ENCODE peak calls at places on chromosomes 6 and 20, in six cellular contexts. J, G, D, T, I and Y are unnamed samples.

GRCh38 chr20:22795897-22796296 is 211.5 kb upstream of the FOXA2 start:
- DNase-seq in J (peak; percentile 98), G (peak; percentile 96), D (no peak), T (peak; percentile 37), I (peak; percentile 98), Y (peak; percentile 91)

GRCh38 chr6:138004423-138005287 is 102.6 kb downstream of the PERP start:
- DNase-seq in J (peak; percentile 49), G (peak; percentile 61), D (no peak), T (no peak), I (no peak), Y (no peak)

GRCh38 chr6:122388945-122389344 is 10.5 kb upstream of the HSF2 start:
- DNase-seq in J (no peak), G (no peak), D (no peak), T (no peak), I (no peak), Y (no peak)

GRCh38 chr20:19249515-19249914 is 37.1 kb downstream of the SLC24A3 start:
- DNase-seq in J (peak; percentile 37), G (no peak), D (no peak), T (no peak), I (no peak), Y (no peak)

GRCh38 chr20:48773837-48774418 is 53.9 kb downstream of the PREX1 start:
- DNase-seq in J (no peak), G (no peak), D (no peak), T (no peak), I (no peak), Y (peak; percentile 59)

GRCh38 chr6:89311853-89312531 is 3.1 kb downstream of the GABRR2 start:
- DNase-seq in J (peak; percentile 88), G (peak; percentile 88), D (no peak), T (peak; percentile 54), I (no peak), Y (peak; percentile 44)

GRCh38 chr6:89525786-89526562 is 93.0 kb downstream of the ANKRD6 start:
- DNase-seq in J (no peak), G (no peak), D (no peak), T (no peak), I (no peak), Y (no peak)

GRCh38 chr20:1373614-1374013 is 19.2 kb downstream of the FKBP1A start:
- DNase-seq in J (no peak), G (no peak), D (no peak), T (no peak), I (no peak), Y (no peak)

GRCh38 chr20:19885981-19886665 is 128.1 kb downstream of the RIN2 start:
- DNase-seq in J (peak; percentile 45), G (peak; percentile 50), D (no peak), T (peak; percentile 58), I (no peak), Y (peak; percentile 44)

GRCh38 chr6:15893556-15894253 is 230.9 kb upstream of the DTNBP1 start:
- DNase-seq in J (no peak), G (peak; percentile 16), D (no peak), T (no peak), I (no peak), Y (no peak)

GRCh38 chr6:169641461-169642085 is 60.3 kb downstream of the WDR27 start:
- DNase-seq in J (no peak), G (no peak), D (no peak), T (no peak), I (no peak), Y (no peak)

GRCh38 chr6:169639653-169640278 is 62.1 kb downstream of the WDR27 start:
- DNase-seq in J (no peak), G (no peak), D (no peak), T (no peak), I (no peak), Y (no peak)

GRCh38 chr6:85111481-85112001 is 338.3 kb upstream of the NT5E start:
- DNase-seq in J (peak; percentile 70), G (no peak), D (no peak), T (peak; percentile 24), I (no peak), Y (no peak)

GRCh38 chr20:1894951-1895673 is at the start of gene SIRPA:
- DNase-seq in J (peak; percentile 76), G (peak; percentile 62), D (no peak), T (peak; percentile 69), I (no peak), Y (no peak)

GRCh38 chr6:105545947-105546710 is 143.2 kb upstream of the PREP start:
- DNase-seq in J (peak; percentile 59), G (peak; percentile 90), D (no peak), T (no peak), I (peak; percentile 92), Y (peak; percentile 69)

GRCh38 chr6:53119772-53120409 is 28.8 kb downstream of the GCM1 start:
- DNase-seq in J (peak; percentile 34), G (no peak), D (no peak), T (no peak), I (peak; percentile 46), Y (no peak)

GRCh38 chr20:63553933-63554290 is at the start of gene FNDC11:
- DNase-seq in J (peak; percentile 36), G (no peak), D (peak; percentile 14), T (no peak), I (no peak), Y (no peak)

GRCh38 chr6:119035459-119035858 is 43.0 kb downstream of the FAM184A start:
- DNase-seq in J (no peak), G (no peak), D (no peak), T (no peak), I (no peak), Y (no peak)

GRCh38 chr6:23713211-23713610 is 412.8 kb upstream of the NRSN1 start:
- DNase-seq in J (no peak), G (no peak), D (no peak), T (no peak), I (no peak), Y (no peak)

GRCh38 chr20:13220857-13221297 is at the start of gene ISM1:
- DNase-seq in J (peak; percentile 6), G (no peak), D (peak; percentile 7), T (no peak), I (no peak), Y (no peak)

GRCh38 chr6:155580904-155581303 is 125.3 kb upstream of the NOX3 start:
- DNase-seq in J (no peak), G (no peak), D (no peak), T (no peak), I (no peak), Y (no peak)

GRCh38 chr6:66655420-66655819 is 948.4 kb upstream of the EYS start:
- DNase-seq in J (no peak), G (no peak), D (no peak), T (no peak), I (no peak), Y (no peak)

GRCh38 chr20:10674684-10675455 is 1.1 kb upstream of the JAG1 start:
- DNase-seq in J (peak; percentile 79), G (peak; percentile 74), D (no peak), T (peak; percentile 84), I (no peak), Y (no peak)

GRCh38 chr6:170553686-170554085 is 483 bp upstream of the TBP start:
- DNase-seq in J (peak; percentile 61), G (peak; percentile 59), D (no peak), T (no peak), I (no peak), Y (no peak)

GRCh38 chr6:35426074-35426473 is 26.1 kb upstream of the FANCE start:
- DNase-seq in J (no peak), G (no peak), D (no peak), T (no peak), I (no peak), Y (no peak)

GRCh38 chr6:45806172-45806571 is 209.5 kb downstream of the CLIC5 start:
- DNase-seq in J (no peak), G (no peak), D (no peak), T (no peak), I (no peak), Y (no peak)

GRCh38 chr6:164531745-164532144 is 777.7 kb downstream of the C6orf118 start:
- DNase-seq in J (no peak), G (no peak), D (no peak), T (no peak), I (no peak), Y (no peak)

GRCh38 chr20:61263084-61263695 is 11.1 kb downstream of the CDH4 start:
- DNase-seq in J (peak; percentile 28), G (peak; percentile 30), D (peak; percentile 12), T (no peak), I (no peak), Y (no peak)

GRCh38 chr6:141562801-141563763 is 569.6 kb upstream of the GJE1 start:
- DNase-seq in J (peak; percentile 97), G (peak; percentile 97), D (peak; percentile 35), T (peak; percentile 21), I (peak; percentile 75), Y (peak; percentile 75)